ENCODE peak calls at places on chromosomes 13 and 19, in five cellular contexts. One of them, this sample, is unnamed.

GRCh38 chr13:36344173-36344572 is 2.0 kb downstream of the SPART start:
- DNase-seq in thoracic aorta: no peak
- DNase-seq in mucosa of gallbladder: no peak
- DNase-seq in astrocyte of the spinal cord: no peak
- DNase-seq in Ammon's horn: no peak
- DNase-seq in this sample: no peak

GRCh38 chr13:106114981-106115554 is 420.4 kb downstream of the EFNB2 start:
- DNase-seq in thoracic aorta: no peak
- DNase-seq in mucosa of gallbladder: no peak
- DNase-seq in astrocyte of the spinal cord: peak; percentile 80
- DNase-seq in Ammon's horn: no peak
- DNase-seq in this sample: no peak

GRCh38 chr19:942133-942645 is 16.4 kb downstream of the ARID3A start:
- DNase-seq in thoracic aorta: no peak
- DNase-seq in mucosa of gallbladder: no peak
- DNase-seq in astrocyte of the spinal cord: no peak
- DNase-seq in Ammon's horn: no peak
- DNase-seq in this sample: no peak

GRCh38 chr13:84844473-84844872 is 954.7 kb downstream of the SLITRK6 start:
- DNase-seq in thoracic aorta: no peak
- DNase-seq in mucosa of gallbladder: no peak
- DNase-seq in astrocyte of the spinal cord: peak; percentile 15
- DNase-seq in Ammon's horn: peak; percentile 20
- DNase-seq in this sample: no peak

GRCh38 chr13:79496188-79496587 is 15.2 kb downstream of the NDFIP2 start:
- DNase-seq in thoracic aorta: no peak
- DNase-seq in mucosa of gallbladder: no peak
- DNase-seq in astrocyte of the spinal cord: no peak
- DNase-seq in Ammon's horn: no peak
- DNase-seq in this sample: no peak

GRCh38 chr19:47013041-47013517 is 6.6 kb upstream of the NPAS1 start:
- DNase-seq in thoracic aorta: no peak
- DNase-seq in mucosa of gallbladder: peak; percentile 84
- DNase-seq in astrocyte of the spinal cord: peak; percentile 58
- DNase-seq in Ammon's horn: peak; percentile 86
- DNase-seq in this sample: peak; percentile 62

GRCh38 chr19:11279505-11280236 is 16.3 kb upstream of the TSPAN16 start:
- DNase-seq in thoracic aorta: no peak
- DNase-seq in mucosa of gallbladder: no peak
- DNase-seq in astrocyte of the spinal cord: no peak
- DNase-seq in Ammon's horn: no peak
- DNase-seq in this sample: no peak

GRCh38 chr13:52159159-52159982 is at the start of gene NEK3:
- DNase-seq in thoracic aorta: peak; percentile 17
- DNase-seq in mucosa of gallbladder: peak; percentile 53
- DNase-seq in astrocyte of the spinal cord: peak; percentile 73
- DNase-seq in Ammon's horn: peak; percentile 75
- DNase-seq in this sample: peak; percentile 36

GRCh38 chr19:40862785-40863184 is 12.5 kb upstream of the CYP2A6 start:
- DNase-seq in thoracic aorta: no peak
- DNase-seq in mucosa of gallbladder: no peak
- DNase-seq in astrocyte of the spinal cord: no peak
- DNase-seq in Ammon's horn: no peak
- DNase-seq in this sample: no peak

GRCh38 chr19:41808663-41809566 is 12.5 kb downstream of the CEACAM3 start:
- DNase-seq in thoracic aorta: no peak
- DNase-seq in mucosa of gallbladder: no peak
- DNase-seq in astrocyte of the spinal cord: no peak
- DNase-seq in Ammon's horn: peak; percentile 27
- DNase-seq in this sample: no peak

GRCh38 chr19:55483681-55484361 is 1.2 kb upstream of the NAT14 start:
- DNase-seq in thoracic aorta: no peak
- DNase-seq in mucosa of gallbladder: no peak
- DNase-seq in astrocyte of the spinal cord: no peak
- DNase-seq in Ammon's horn: no peak
- DNase-seq in this sample: no peak

GRCh38 chr19:18167975-18168645 is 5.5 kb upstream of the IFI30 start:
- DNase-seq in thoracic aorta: no peak
- DNase-seq in mucosa of gallbladder: no peak
- DNase-seq in astrocyte of the spinal cord: no peak
- DNase-seq in Ammon's horn: no peak
- DNase-seq in this sample: peak; percentile 16

GRCh38 chr19:14603990-14604387 is 21.1 kb downstream of the CLEC17A start:
- DNase-seq in thoracic aorta: no peak
- DNase-seq in mucosa of gallbladder: no peak
- DNase-seq in astrocyte of the spinal cord: no peak
- DNase-seq in Ammon's horn: no peak
- DNase-seq in this sample: no peak

GRCh38 chr13:50594276-50594970 is 249.1 kb downstream of the DLEU7 start:
- DNase-seq in thoracic aorta: no peak
- DNase-seq in mucosa of gallbladder: no peak
- DNase-seq in astrocyte of the spinal cord: peak; percentile 16
- DNase-seq in Ammon's horn: no peak
- DNase-seq in this sample: no peak

GRCh38 chr13:110238795-110239194 is 68.2 kb downstream of the COL4A1 start:
- DNase-seq in thoracic aorta: no peak
- DNase-seq in mucosa of gallbladder: no peak
- DNase-seq in astrocyte of the spinal cord: no peak
- DNase-seq in Ammon's horn: no peak
- DNase-seq in this sample: no peak

GRCh38 chr19:13742756-13743155 is 21.6 kb upstream of the MRI1 start:
- DNase-seq in thoracic aorta: no peak
- DNase-seq in mucosa of gallbladder: no peak
- DNase-seq in astrocyte of the spinal cord: no peak
- DNase-seq in Ammon's horn: no peak
- DNase-seq in this sample: no peak

GRCh38 chr13:40076765-40077362 is 421.4 kb downstream of the COG6 start:
- DNase-seq in thoracic aorta: no peak
- DNase-seq in mucosa of gallbladder: no peak
- DNase-seq in astrocyte of the spinal cord: no peak
- DNase-seq in Ammon's horn: no peak
- DNase-seq in this sample: no peak

GRCh38 chr13:27830010-27830409 is 37.7 kb downstream of the GSX1 start:
- DNase-seq in thoracic aorta: peak; percentile 6
- DNase-seq in mucosa of gallbladder: peak; percentile 53
- DNase-seq in astrocyte of the spinal cord: peak; percentile 15
- DNase-seq in Ammon's horn: no peak
- DNase-seq in this sample: no peak

GRCh38 chr13:24713022-24713421 is 32.8 kb downstream of the ATP12A start:
- DNase-seq in thoracic aorta: no peak
- DNase-seq in mucosa of gallbladder: no peak
- DNase-seq in astrocyte of the spinal cord: no peak
- DNase-seq in Ammon's horn: peak; percentile 18
- DNase-seq in this sample: no peak

This sample was measured in brain microvascular endothelial cell.